ENCODE peak calls at places on chromosomes 6 and 20, in eight cellular contexts. C is Caco-2, Z is stomach, J is AG04450, G is PC-9, Y is GM06990, T is B cell, X is brain microvascular endothelial cell. R is an unnamed sample.

GRCh38 chr6:120378582-120379220 is 955.6 kb downstream of the TBC1D32 start:
- DNase-seq in C (peak), Z (no peak), J (no peak), G (no peak), Y (no peak), T (peak), X (no peak), R (no peak)

GRCh38 chr6:163790296-163790840 is 375.9 kb downstream of the QKI start:
- DNase-seq in C (no peak), Z (no peak), J (no peak), G (no peak), Y (no peak), T (no peak), X (peak), R (no peak)

GRCh38 chr20:62050166-62051120 is 15.2 kb downstream of the TAF4 start:
- DNase-seq in C (no peak), Z (no peak), J (no peak), G (no peak), Y (no peak), T (no peak), X (no peak), R (no peak)

GRCh38 chr20:9331707-9332435 is 182.5 kb upstream of the LAMP5 start:
- DNase-seq in C (no peak), Z (no peak), J (no peak), G (no peak), Y (no peak), T (no peak), X (no peak), R (no peak)

GRCh38 chr6:36389353-36389752 is 1.9 kb upstream of the ETV7 start:
- DNase-seq in C (no peak), Z (no peak), J (no peak), G (no peak), Y (no peak), T (no peak), X (no peak), R (no peak)

GRCh38 chr6:26592649-26593048 is 4.1 kb upstream of the ABT1 start:
- DNase-seq in C (no peak), Z (no peak), J (no peak), G (no peak), Y (no peak), T (no peak), X (no peak), R (no peak)

GRCh38 chr6:37435373-37435772 is 2.4 kb downstream of the CMTR1 start:
- DNase-seq in C (no peak), Z (no peak), J (no peak), G (no peak), Y (no peak), T (no peak), X (no peak), R (no peak)

GRCh38 chr6:133567656-133568055 is 321.3 kb upstream of the TCF21 start:
- DNase-seq in C (no peak), Z (no peak), J (no peak), G (no peak), Y (no peak), T (no peak), X (no peak), R (no peak)

GRCh38 chr6:79522609-79523008 is 14.6 kb downstream of the LCA5 start:
- DNase-seq in C (no peak), Z (no peak), J (no peak), G (no peak), Y (no peak), T (no peak), X (no peak), R (no peak)

GRCh38 chr6:12504325-12504966 is 212.1 kb upstream of the PHACTR1 start:
- DNase-seq in C (peak), Z (no peak), J (no peak), G (no peak), Y (no peak), T (peak), X (no peak), R (no peak)

GRCh38 chr6:137145421-137145820 is 28.0 kb downstream of the IL22RA2 start:
- DNase-seq in C (no peak), Z (no peak), J (no peak), G (no peak), Y (no peak), T (no peak), X (no peak), R (no peak)

GRCh38 chr6:39300739-39301138 is 13.5 kb downstream of the KCNK17 start:
- DNase-seq in C (no peak), Z (no peak), J (no peak), G (no peak), Y (no peak), T (no peak), X (no peak), R (no peak)

GRCh38 chr6:40906759-40907158 is 132.3 kb downstream of the UNC5CL start:
- DNase-seq in C (no peak), Z (no peak), J (no peak), G (peak), Y (no peak), T (no peak), X (no peak), R (no peak)

GRCh38 chr20:37669773-37670236 is 24.0 kb upstream of the CTNNBL1 start:
- DNase-seq in C (no peak), Z (no peak), J (no peak), G (no peak), Y (no peak), T (no peak), X (no peak), R (no peak)

GRCh38 chr6:158627168-158627939 is 17.2 kb downstream of the DYNLT1 start:
- DNase-seq in C (no peak), Z (peak), J (no peak), G (no peak), Y (no peak), T (no peak), X (no peak), R (no peak)

GRCh38 chr6:160279850-160280249 is 21.2 kb upstream of the SLC22A2 start:
- DNase-seq in C (no peak), Z (no peak), J (no peak), G (no peak), Y (no peak), T (no peak), X (peak), R (no peak)

GRCh38 chr6:35396991-35397390 is 54.6 kb downstream of the PPARD start:
- DNase-seq in C (no peak), Z (peak), J (no peak), G (no peak), Y (no peak), T (no peak), X (no peak), R (no peak)

GRCh38 chr6:33166811-33167210 is 25.5 kb downstream of the COL11A2 start:
- DNase-seq in C (no peak), Z (no peak), J (no peak), G (no peak), Y (no peak), T (no peak), X (no peak), R (no peak)

GRCh38 chr6:42093582-42094329 is 43.4 kb downstream of the TAF8 start:
- DNase-seq in C (peak), Z (peak), J (no peak), G (peak), Y (no peak), T (no peak), X (no peak), R (no peak)

GRCh38 chr20:16864069-16864468 is 115.9 kb downstream of the OTOR start:
- DNase-seq in C (no peak), Z (no peak), J (no peak), G (no peak), Y (no peak), T (no peak), X (no peak), R (no peak)

DNA sequence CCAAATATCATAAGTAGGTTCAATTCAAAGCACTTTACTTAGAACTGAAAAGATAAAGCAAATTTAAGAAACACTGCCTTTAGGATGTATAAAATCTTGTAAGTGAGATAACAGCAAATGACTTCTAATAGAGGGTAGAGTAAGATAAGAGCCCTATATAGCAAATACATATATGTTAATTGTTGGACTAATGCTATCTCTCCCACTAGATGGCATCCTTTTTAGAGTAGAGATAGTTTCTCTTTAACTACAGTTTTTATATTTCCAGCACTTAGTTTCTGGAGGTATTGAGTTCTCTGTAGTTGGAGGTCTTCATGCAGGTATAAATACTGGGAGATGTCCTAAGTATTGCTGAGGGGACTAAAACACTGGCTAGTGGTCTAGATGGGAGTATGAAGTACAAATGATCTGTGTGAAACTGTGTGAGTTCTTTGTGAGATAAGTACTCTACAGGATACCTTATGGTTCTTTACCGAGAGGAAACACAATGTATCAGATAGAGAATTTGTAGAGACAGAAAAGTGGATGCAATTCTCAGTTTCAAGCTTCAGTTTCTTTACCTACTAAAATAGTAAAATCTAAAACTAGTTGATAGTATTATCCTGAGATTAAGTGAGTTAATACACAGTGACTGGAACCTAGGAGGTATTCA is 399.3 kb downstream of the KHDRBS2 start:
- DNase-seq in C (no peak), Z (no peak), J (no peak), G (no peak), Y (no peak), T (peak), X (no peak), R (no peak)
- TF ChIP-seq CTCF in C (peak), Z (no peak), J (no peak), G (no peak), Y (no peak), T (peak), X (no peak), R (no peak)

GRCh38 chr20:12660918-12661317 is 347.9 kb upstream of the SPTLC3 start:
- DNase-seq in C (no peak), Z (no peak), J (no peak), G (no peak), Y (no peak), T (no peak), X (no peak), R (no peak)
- TF ChIP-seq CTCF in C (peak), Z (no peak), J (no peak), G (no peak), Y (no peak), T (no peak), X (no peak), R (peak)

GRCh38 chr6:82111114-82111513 is 136.4 kb downstream of the IBTK start:
- DNase-seq in C (no peak), Z (no peak), J (no peak), G (no peak), Y (no peak), T (no peak), X (no peak), R (no peak)
- TF ChIP-seq CTCF in C (no peak), Z (no peak), J (no peak), G (no peak), Y (no peak), T (no peak), X (no peak), R (no peak)

GRCh38 chr20:51042657-51043247 is 19.8 kb upstream of the KCNG1 start:
- DNase-seq in C (peak), Z (no peak), J (no peak), G (no peak), Y (no peak), T (no peak), X (no peak), R (no peak)
- TF ChIP-seq CTCF in C (peak), Z (no peak), J (no peak), G (peak), Y (no peak), T (no peak), X (peak), R (peak)

GRCh38 chr20:45347297-45347935 is 808 bp downstream of the SDC4 start:
- DNase-seq in C (no peak), Z (peak), J (no peak), G (no peak), Y (no peak), T (no peak), X (no peak), R (no peak)

GRCh38 chr20:45345104-45345936 is 2.9 kb downstream of the SDC4 start:
- DNase-seq in C (peak), Z (peak), J (no peak), G (peak), Y (no peak), T (no peak), X (no peak), R (no peak)

GRCh38 chr20:45347936-45348809 is at the start of gene SDC4:
- DNase-seq in C (peak), Z (peak), J (no peak), G (peak), Y (peak), T (peak), X (no peak), R (peak)

GRCh38 chr20:45346291-45346718 is 1.9 kb downstream of the SDC4 start:
- DNase-seq in C (no peak), Z (no peak), J (no peak), G (no peak), Y (no peak), T (peak), X (no peak), R (no peak)

GRCh38 chr20:45346851-45347250 is 1.4 kb downstream of the SDC4 start:
- DNase-seq in C (no peak), Z (no peak), J (no peak), G (no peak), Y (no peak), T (no peak), X (no peak), R (no peak)
- TF ChIP-seq CTCF in C (no peak), Z (no peak), J (no peak), G (no peak), Y (no peak), T (no peak), X (no peak), R (no peak)

GRCh38 chr6:168890306-168890995 is 363.2 kb downstream of the THBS2 start:
- DNase-seq in C (no peak), Z (no peak), J (no peak), G (no peak), Y (no peak), T (no peak), X (no peak), R (no peak)

GRCh38 chr6:168887621-168888020 is 366.0 kb downstream of the THBS2 start:
- DNase-seq in C (no peak), Z (no peak), J (no peak), G (no peak), Y (no peak), T (no peak), X (no peak), R (no peak)

GRCh38 chr6:168886964-168887363 is 366.7 kb downstream of the THBS2 start:
- DNase-seq in C (no peak), Z (no peak), J (no peak), G (no peak), Y (no peak), T (no peak), X (no peak), R (no peak)

GRCh38 chr6:168888102-168888501 is 365.5 kb downstream of the THBS2 start:
- DNase-seq in C (no peak), Z (no peak), J (no peak), G (no peak), Y (no peak), T (no peak), X (no peak), R (no peak)

DNA sequence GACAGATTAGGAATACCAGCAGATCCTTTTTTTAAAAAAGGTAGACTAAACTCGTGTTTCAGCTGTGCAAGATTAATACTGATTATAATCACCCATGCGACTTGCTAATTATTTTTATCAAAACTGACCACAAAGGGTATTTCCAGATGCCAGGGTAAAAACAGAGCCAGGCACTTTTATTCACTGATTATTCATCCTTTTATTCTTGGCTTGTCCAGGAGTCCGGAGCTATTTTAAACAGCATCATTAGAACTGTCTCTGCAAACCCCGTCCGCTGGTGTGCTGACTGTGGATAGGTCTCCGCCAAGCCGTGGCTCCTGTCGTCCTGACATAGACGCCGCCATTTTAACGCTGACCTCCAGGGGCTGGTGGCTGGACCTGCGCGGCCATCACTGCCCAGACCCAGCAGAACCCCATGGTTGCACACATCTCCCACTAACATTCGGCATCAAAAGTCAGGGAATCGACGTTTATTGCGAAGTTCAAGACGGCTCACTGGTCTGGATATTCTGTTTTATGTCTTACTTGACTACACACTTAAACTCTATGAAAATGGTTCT is 364.8 kb downstream of the THBS2 start:
- DNase-seq in C (no peak), Z (no peak), J (no peak), G (no peak), Y (no peak), T (no peak), X (no peak), R (no peak)
- TF ChIP-seq CTCF in C (no peak), Z (no peak), J (no peak), G (no peak), Y (no peak), T (no peak), X (no peak), R (no peak)

GRCh38 chr6:132544826-132545225 is 6.7 kb downstream of the TAAR9 start:
- DNase-seq in C (no peak), Z (no peak), J (no peak), G (no peak), Y (no peak), T (no peak), X (no peak), R (no peak)
- TF ChIP-seq CTCF in C (no peak), Z (no peak), J (no peak), G (no peak), Y (no peak), T (no peak), X (no peak), R (no peak)

DNA sequence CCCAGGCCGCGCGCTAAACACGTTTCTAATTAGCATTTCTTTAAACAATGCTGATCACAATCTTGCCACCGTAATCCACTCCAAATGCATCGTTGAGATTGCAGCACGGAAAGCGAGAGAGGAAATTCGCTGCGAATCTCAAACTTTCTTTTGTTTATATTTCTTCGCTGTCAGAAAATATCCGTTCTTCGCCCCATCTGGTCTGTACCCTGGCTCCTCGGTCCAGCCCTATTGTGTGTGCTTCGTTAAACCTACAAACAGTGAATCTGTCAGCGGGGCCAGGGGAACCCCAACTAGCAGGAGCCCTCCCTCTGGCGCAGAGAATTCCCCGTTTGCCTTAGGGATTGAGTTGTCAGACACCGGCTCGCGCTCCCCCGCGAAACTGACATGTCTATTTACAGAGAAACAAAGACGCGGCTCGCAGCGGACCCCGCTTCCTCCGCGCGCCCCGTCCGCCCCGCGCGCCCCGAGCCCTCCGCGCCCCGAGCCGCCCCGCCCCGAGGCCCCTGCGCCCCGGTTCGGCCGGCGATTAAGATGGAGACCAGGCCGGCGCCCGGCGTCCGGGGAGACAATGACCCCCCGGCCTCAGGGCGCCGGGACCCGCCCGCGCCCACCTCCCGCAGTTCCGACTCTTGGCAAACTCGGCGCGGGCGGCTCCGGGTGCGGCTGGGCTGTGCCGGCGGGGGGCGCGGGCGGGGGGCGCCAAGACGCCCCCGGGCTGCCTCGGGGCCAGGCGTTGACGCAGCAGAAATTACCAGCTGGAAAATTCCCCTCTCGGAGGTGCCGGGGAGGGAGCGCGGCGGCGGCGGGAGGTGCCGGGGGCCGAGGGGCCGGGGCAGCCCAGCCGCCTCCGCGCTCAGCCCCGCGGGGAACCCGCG is 882 bp downstream of the ZBTB46 start:
- DNase-seq in C (no peak), Z (no peak), J (no peak), G (no peak), Y (no peak), T (no peak), X (peak), R (peak)
- TF ChIP-seq CTCF in C (no peak), Z (no peak), J (no peak), G (no peak), Y (no peak), T (no peak), X (no peak), R (no peak)

GRCh38 chr6:81668615-81669047 is 83.8 kb downstream of the TENT5A start:
- DNase-seq in C (no peak), Z (no peak), J (no peak), G (no peak), Y (no peak), T (no peak), X (no peak), R (no peak)

DNA sequence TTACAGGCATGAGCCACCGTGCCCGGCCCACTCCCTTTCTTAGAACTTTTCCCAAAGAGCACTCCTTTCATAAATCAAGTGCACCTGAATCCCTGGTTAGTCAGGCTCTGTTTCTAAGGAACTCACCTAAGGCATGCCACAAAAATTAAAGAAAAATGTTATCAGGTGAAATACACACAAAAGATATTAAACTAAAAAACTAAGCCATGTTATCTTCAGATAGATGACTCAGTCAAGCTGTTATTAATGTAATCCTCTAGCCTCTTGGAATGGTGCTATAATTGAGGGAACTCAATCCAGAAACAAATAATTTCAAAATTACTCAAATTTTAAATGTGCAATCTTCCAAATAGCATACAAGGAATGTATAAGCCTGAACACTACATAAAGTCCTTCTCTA is 83.0 kb downstream of the TENT5A start:
- DNase-seq in C (no peak), Z (no peak), J (no peak), G (no peak), Y (no peak), T (no peak), X (no peak), R (no peak)
- TF ChIP-seq CTCF in C (no peak), Z (no peak), J (no peak), G (no peak), Y (no peak), T (no peak), X (no peak), R (no peak)